ENCODE peak calls at places on chromosomes 6 and 20, in six cellular contexts. M is neuronal stem cell; V is RWPE1; E is CD8-positive, alpha-beta T cell; S is CD4-positive, CD25-positive, alpha-beta regulatory T cell; F is GM23248. G is an unnamed sample.

GRCh38 chr6:117495873-117496272 is 13.4 kb downstream of the DCBLD1 start:
- DNase-seq in M (no peak), V (no peak), E (no peak), S (no peak), F (peak; percentile 65), G (no peak)

GRCh38 chr20:49091104-49091503 is 45.0 kb downstream of the CSE1L start:
- DNase-seq in M (no peak), V (no peak), E (no peak), S (no peak), F (no peak), G (no peak)

GRCh38 chr20:19726126-19726525 is 31.9 kb upstream of the RIN2 start:
- DNase-seq in M (no peak), V (peak; percentile 60), E (no peak), S (no peak), F (peak; percentile 60), G (no peak)

GRCh38 chr6:119285908-119286625 is 63.5 kb downstream of the MAN1A1 start:
- DNase-seq in M (no peak), V (no peak), E (no peak), S (no peak), F (peak; percentile 24), G (no peak)

GRCh38 chr6:79038061-79038460 is 40.0 kb downstream of the PHIP start:
- DNase-seq in M (no peak), V (no peak), E (no peak), S (no peak), F (no peak), G (no peak)

GRCh38 chr6:9140181-9140580 is 704.8 kb upstream of the SLC35B3 start:
- DNase-seq in M (no peak), V (peak; percentile 27), E (no peak), S (no peak), F (peak; percentile 44), G (no peak)

GRCh38 chr6:7196019-7196402 is 88.2 kb downstream of the RREB1 start:
- DNase-seq in M (no peak), V (no peak), E (no peak), S (peak; percentile 25), F (peak; percentile 23), G (no peak)

GRCh38 chr6:131226465-131226864 is 91.2 kb downstream of the AKAP7 start:
- DNase-seq in M (no peak), V (no peak), E (no peak), S (no peak), F (no peak), G (no peak)

GRCh38 chr6:136889271-136890193 is 32.6 kb upstream of the SLC35D3 start:
- DNase-seq in M (no peak), V (no peak), E (no peak), S (no peak), F (no peak), G (no peak)

GRCh38 chr6:99522531-99522930 is 7.3 kb upstream of the USP45 start:
- DNase-seq in M (no peak), V (no peak), E (no peak), S (no peak), F (peak; percentile 79), G (no peak)

GRCh38 chr20:49505518-49505917 is 23.1 kb upstream of the KCNB1 start:
- DNase-seq in M (peak; percentile 82), V (no peak), E (no peak), S (no peak), F (peak; percentile 62), G (peak; percentile 64)

GRCh38 chr6:154277578-154278128 is 79.0 kb downstream of the IPCEF1 start:
- DNase-seq in M (no peak), V (no peak), E (no peak), S (no peak), F (no peak), G (no peak)

GRCh38 chr20:50510706-50511401 is 671 bp downstream of the PTPN1 start:
- DNase-seq in M (peak; percentile 17), V (no peak), E (peak; percentile 55), S (no peak), F (peak; percentile 41), G (no peak)

GRCh38 chr6:150084426-150084825 is 15.5 kb upstream of the ULBP3 start:
- DNase-seq in M (no peak), V (no peak), E (no peak), S (no peak), F (no peak), G (no peak)

GRCh38 chr6:158038291-158039177 is 56.9 kb downstream of the SYNJ2 start:
- DNase-seq in M (no peak), V (no peak), E (no peak), S (no peak), F (no peak), G (no peak)

GRCh38 chr20:60144428-60144827 is 186.2 kb downstream of the CDH26 start:
- DNase-seq in M (no peak), V (no peak), E (no peak), S (no peak), F (no peak), G (no peak)

GRCh38 chr6:167452338-167453081 is 127.6 kb downstream of the TTLL2 start:
- DNase-seq in M (no peak), V (no peak), E (no peak), S (no peak), F (no peak), G (no peak)

GRCh38 chr6:2275207-2275891 is 29.9 kb upstream of the GMDS start:
- DNase-seq in M (no peak), V (no peak), E (no peak), S (no peak), F (peak; percentile 49), G (no peak)

GRCh38 chr6:135146160-135146920 is 34.8 kb upstream of the MYB start:
- DNase-seq in M (no peak), V (peak; percentile 54), E (no peak), S (no peak), F (peak; percentile 11), G (no peak)

GRCh38 chr6:27419363-27419762 is 30.8 kb downstream of the ZNF391 start:
- DNase-seq in M (no peak), V (no peak), E (no peak), S (no peak), F (no peak), G (no peak)

GRCh38 chr6:56649782-56650181 is 7.1 kb upstream of the DST start:
- DNase-seq in M (no peak), V (no peak), E (no peak), S (no peak), F (peak; percentile 72), G (no peak)

GRCh38 chr20:34534391-34535165 is 18.4 kb downstream of the DYNLRB1 start:
- DNase-seq in M (no peak), V (no peak), E (no peak), S (no peak), F (no peak), G (no peak)

GRCh38 chr6:45661667-45662066 is 283.9 kb upstream of the SUPT3H start:
- DNase-seq in M (no peak), V (no peak), E (no peak), S (no peak), F (peak; percentile 85), G (no peak)

GRCh38 chr6:85670573-85670972 is 27.9 kb upstream of the SYNCRIP start:
- DNase-seq in M (no peak), V (no peak), E (no peak), S (no peak), F (peak; percentile 36), G (no peak)

GRCh38 chr20:44624743-44625271 is 26.7 kb downstream of the ADA start:
- DNase-seq in M (no peak), V (no peak), E (no peak), S (no peak), F (no peak), G (no peak)

GRCh38 chr20:53608456-53609413 is 15.1 kb upstream of the ZNF217 start:
- DNase-seq in M (no peak), V (no peak), E (peak; percentile 60), S (no peak), F (peak; percentile 34), G (no peak)

GRCh38 chr20:53611449-53611894 is 17.8 kb upstream of the ZNF217 start:
- DNase-seq in M (no peak), V (peak; percentile 94), E (peak; percentile 41), S (no peak), F (peak; percentile 94), G (no peak)

GRCh38 chr20:53606364-53606985 is 12.8 kb upstream of the ZNF217 start:
- DNase-seq in M (no peak), V (no peak), E (peak; percentile 45), S (no peak), F (peak; percentile 59), G (no peak)

GRCh38 chr20:53609501-53610445 is 16.1 kb upstream of the ZNF217 start:
- DNase-seq in M (no peak), V (no peak), E (peak; percentile 87), S (peak; percentile 75), F (peak; percentile 42), G (no peak)

GRCh38 chr20:53608071-53608455 is 14.4 kb upstream of the ZNF217 start:
- DNase-seq in M (no peak), V (no peak), E (peak; percentile 48), S (no peak), F (no peak), G (no peak)
- H3K27ac ChIP-seq in M (no peak overlapping the region), V (peak overlapping the region; percentile 61), E (no peak overlapping the region), S (no peak overlapping the region), F (no peak overlapping the region), G (no peak overlapping the region)

DNA sequence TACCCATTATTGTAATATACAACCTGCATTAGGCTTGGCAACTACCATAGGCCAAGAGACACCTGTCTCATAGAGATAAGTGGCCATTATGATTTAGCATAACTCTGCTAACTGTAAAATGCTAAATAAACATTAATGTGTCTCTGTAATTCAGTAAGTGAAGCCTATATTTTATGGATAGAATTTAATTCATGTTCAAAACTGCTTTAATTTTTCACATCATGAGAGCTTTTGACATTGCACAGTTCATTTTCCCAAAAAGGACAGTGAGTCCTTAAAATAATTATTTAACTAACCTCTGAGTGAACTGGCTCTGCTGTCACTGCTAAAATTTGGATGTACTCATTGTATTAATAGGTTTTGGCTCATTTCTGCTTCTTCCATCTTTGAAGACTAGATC is 41.4 kb upstream of the TMX4 start:
- DNase-seq in M (no peak), V (no peak), E (no peak), S (no peak), F (no peak), G (no peak)
- H3K27ac ChIP-seq in M (no peak overlapping the region), V (no peak overlapping the region), E (no peak overlapping the region), S (no peak overlapping the region), F (no peak overlapping the region), G (no peak overlapping the region)

GRCh38 chr6:143896096-143896880 is 32.0 kb downstream of the ZC2HC1B start:
- DNase-seq in M (no peak), V (no peak), E (no peak), S (no peak), F (peak; percentile 14), G (no peak)
- H3K27ac ChIP-seq in M (no peak overlapping the region), V (no peak overlapping the region), E (no peak overlapping the region), S (no peak overlapping the region), F (no peak overlapping the region), G (no peak overlapping the region)

GRCh38 chr20:38018385-38018784 is 14.9 kb downstream of the TTI1 start:
- DNase-seq in M (no peak), V (no peak), E (no peak), S (no peak), F (no peak), G (no peak)

GRCh38 chr20:38021373-38021772 is 11.9 kb downstream of the TTI1 start:
- DNase-seq in M (no peak), V (no peak), E (no peak), S (no peak), F (peak; percentile 11), G (no peak)

GRCh38 chr20:38017959-38018358 is 15.3 kb downstream of the TTI1 start:
- DNase-seq in M (no peak), V (no peak), E (no peak), S (no peak), F (no peak), G (no peak)

GRCh38 chr20:38024496-38024895 is 8.8 kb downstream of the TTI1 start:
- DNase-seq in M (no peak), V (no peak), E (no peak), S (no peak), F (no peak), G (no peak)

GRCh38 chr20:38023181-38024085 is 9.8 kb downstream of the TTI1 start:
- DNase-seq in M (no peak), V (no peak), E (no peak), S (no peak), F (peak; percentile 45), G (no peak)
- H3K27ac ChIP-seq in M (no peak overlapping the region), V (no peak overlapping the region), E (no peak overlapping the region), S (no peak overlapping the region), F (no peak overlapping the region), G (no peak overlapping the region)

G was measured in caudate nucleus.